ENCODE peak calls at places on chromosomes 3 and 15, in six cellular contexts. One of them, this sample, is unnamed.

GRCh38 chr3:172635588-172635987 is 75.3 kb downstream of the NCEH1 start:
- DNase-seq in adipocyte: no peak
- DNase-seq in BJ: no peak
- DNase-seq in fibroblast of mammary gland: peak; percentile 17
- DNase-seq in GM23338: no peak
- DNase-seq in CD8-positive, alpha-beta memory T cell: no peak
- DNase-seq in this sample: no peak

GRCh38 chr3:42709621-42710020 is 7.0 kb upstream of the HHATL start:
- DNase-seq in GM23338: no peak
- DNase-seq in CD8-positive, alpha-beta memory T cell: no peak
- DNase-seq in fibroblast of mammary gland: no peak
- DNase-seq in adipocyte: no peak
- DNase-seq in BJ: no peak
- DNase-seq in this sample: no peak

GRCh38 chr3:194053136-194053535 is 82.8 kb upstream of the HES1 start:
- DNase-seq in fibroblast of mammary gland: no peak
- DNase-seq in BJ: no peak
- DNase-seq in GM23338: no peak
- DNase-seq in adipocyte: no peak
- DNase-seq in CD8-positive, alpha-beta memory T cell: no peak
- DNase-seq in this sample: no peak

GRCh38 chr3:124557-125179 is 71.9 kb upstream of the CHL1 start:
- DNase-seq in GM23338: no peak
- DNase-seq in fibroblast of mammary gland: no peak
- DNase-seq in CD8-positive, alpha-beta memory T cell: no peak
- DNase-seq in adipocyte: no peak
- DNase-seq in BJ: no peak
- DNase-seq in this sample: no peak

GRCh38 chr15:91291673-91292072 is 191.6 kb downstream of the SV2B start:
- DNase-seq in CD8-positive, alpha-beta memory T cell: no peak
- DNase-seq in fibroblast of mammary gland: peak; percentile 49
- DNase-seq in GM23338: peak; percentile 67
- DNase-seq in adipocyte: no peak
- DNase-seq in BJ: no peak
- DNase-seq in this sample: no peak

GRCh38 chr3:194782767-194783404 is 97.2 kb downstream of the FAM43A start:
- DNase-seq in BJ: peak; percentile 69
- DNase-seq in GM23338: no peak
- DNase-seq in fibroblast of mammary gland: peak; percentile 75
- DNase-seq in adipocyte: peak; percentile 80
- DNase-seq in CD8-positive, alpha-beta memory T cell: no peak
- DNase-seq in this sample: no peak

GRCh38 chr3:156711113-156711512 is 36.7 kb downstream of the TIPARP start:
- DNase-seq in fibroblast of mammary gland: no peak
- DNase-seq in CD8-positive, alpha-beta memory T cell: no peak
- DNase-seq in BJ: no peak
- DNase-seq in adipocyte: no peak
- DNase-seq in GM23338: no peak
- DNase-seq in this sample: no peak

GRCh38 chr15:72116680-72117447 is 1.1 kb downstream of the MYO9A start:
- DNase-seq in fibroblast of mammary gland: peak; percentile 35
- DNase-seq in CD8-positive, alpha-beta memory T cell: no peak
- DNase-seq in adipocyte: peak; percentile 70
- DNase-seq in BJ: no peak
- DNase-seq in GM23338: peak; percentile 70
- DNase-seq in this sample: no peak

GRCh38 chr3:14147617-14148016 is 22.8 kb downstream of the TMEM43 start:
- DNase-seq in BJ: no peak
- DNase-seq in CD8-positive, alpha-beta memory T cell: no peak
- DNase-seq in adipocyte: no peak
- DNase-seq in fibroblast of mammary gland: no peak
- DNase-seq in GM23338: peak; percentile 38
- DNase-seq in this sample: no peak

GRCh38 chr3:47128110-47128509 is 35.8 kb downstream of the SETD2 start:
- DNase-seq in fibroblast of mammary gland: peak; percentile 20
- DNase-seq in adipocyte: no peak
- DNase-seq in GM23338: no peak
- DNase-seq in CD8-positive, alpha-beta memory T cell: no peak
- DNase-seq in BJ: peak; percentile 3
- DNase-seq in this sample: no peak

DNA sequence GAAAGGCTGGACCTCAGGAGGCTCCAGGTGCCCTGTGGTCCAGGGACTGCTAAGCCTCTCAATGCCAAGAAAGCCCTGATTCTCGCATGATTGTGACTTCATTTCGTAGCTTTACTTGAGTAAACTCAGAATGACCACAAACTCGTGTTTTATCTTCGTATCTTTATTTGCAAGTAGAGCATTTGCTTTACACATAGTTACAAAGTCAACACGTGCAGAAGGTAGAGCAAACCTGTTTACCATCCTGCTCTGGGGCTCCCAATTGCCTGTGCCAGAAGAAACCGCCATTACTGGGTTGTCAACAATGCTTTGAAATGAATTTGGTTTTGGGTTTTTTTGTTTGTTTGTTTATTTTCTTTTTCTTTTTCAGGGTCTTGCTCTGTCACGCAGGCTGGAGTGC is 5.8 kb upstream of the MESP1 start:
- DNase-seq in fibroblast of mammary gland: no peak
- DNase-seq in CD8-positive, alpha-beta memory T cell: no peak
- DNase-seq in adipocyte: no peak
- DNase-seq in BJ: no peak
- DNase-seq in GM23338: no peak
- DNase-seq in this sample: no peak
- H3K4me3 ChIP-seq in fibroblast of mammary gland: no peak overlapping the region
- H3K4me3 ChIP-seq in CD8-positive, alpha-beta memory T cell: no peak overlapping the region
- H3K4me3 ChIP-seq in adipocyte: no peak overlapping the region
- H3K4me3 ChIP-seq in BJ: no peak overlapping the region
- H3K4me3 ChIP-seq in GM23338: no peak overlapping the region
- H3K4me3 ChIP-seq in this sample: no peak overlapping the region

DNA sequence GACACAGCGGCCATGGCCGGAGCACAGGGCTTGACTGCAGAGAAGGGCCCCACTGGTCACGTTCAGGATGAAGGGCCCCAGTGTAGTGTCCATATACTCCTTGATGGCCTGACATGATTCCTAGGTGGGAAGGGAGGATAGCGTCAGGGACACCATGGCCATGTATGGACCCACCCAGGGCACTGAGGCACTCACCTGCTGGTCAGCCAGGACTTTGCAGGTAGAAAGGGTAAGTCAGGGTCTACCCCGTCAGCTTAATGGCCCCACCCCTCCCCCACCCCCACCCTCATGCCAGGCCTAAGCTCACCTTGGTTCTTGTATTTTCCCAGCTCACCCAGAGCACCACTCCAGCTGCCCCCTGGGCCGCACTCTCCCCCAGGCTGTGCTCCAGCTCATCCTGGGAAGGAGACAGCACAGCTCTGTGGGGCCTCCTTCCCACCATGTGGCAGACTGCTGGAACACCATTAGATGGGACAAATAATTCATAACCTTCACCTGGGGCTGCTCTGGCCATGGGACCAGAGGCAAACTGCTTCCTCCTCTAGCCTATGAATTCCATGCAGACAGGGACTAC is 1.6 kb upstream of the HYAL3 start:
- DNase-seq in fibroblast of mammary gland: no peak
- DNase-seq in CD8-positive, alpha-beta memory T cell: no peak
- DNase-seq in adipocyte: no peak
- DNase-seq in GM23338: no peak
- DNase-seq in BJ: no peak
- DNase-seq in this sample: no peak
- H3K4me3 ChIP-seq in fibroblast of mammary gland: no peak overlapping the region
- H3K4me3 ChIP-seq in CD8-positive, alpha-beta memory T cell: no peak overlapping the region
- H3K4me3 ChIP-seq in adipocyte: peak overlapping the region; percentile 80
- H3K4me3 ChIP-seq in GM23338: no peak overlapping the region
- H3K4me3 ChIP-seq in BJ: no peak overlapping the region
- H3K4me3 ChIP-seq in this sample: no peak overlapping the region

GRCh38 chr15:65517866-65518207 is 348 bp upstream of the DPP8 start:
- DNase-seq in fibroblast of mammary gland: peak; percentile 54
- DNase-seq in GM23338: no peak
- DNase-seq in adipocyte: no peak
- DNase-seq in CD8-positive, alpha-beta memory T cell: no peak
- DNase-seq in BJ: no peak
- DNase-seq in this sample: no peak
- H3K4me3 ChIP-seq in fibroblast of mammary gland: peak overlapping the region; percentile 83
- H3K4me3 ChIP-seq in GM23338: peak overlapping the region; percentile 99
- H3K4me3 ChIP-seq in adipocyte: peak overlapping the region; percentile 96
- H3K4me3 ChIP-seq in CD8-positive, alpha-beta memory T cell: peak overlapping the region; percentile 85
- H3K4me3 ChIP-seq in BJ: no peak overlapping the region
- H3K4me3 ChIP-seq in this sample: peak overlapping the region; percentile 23

DNA sequence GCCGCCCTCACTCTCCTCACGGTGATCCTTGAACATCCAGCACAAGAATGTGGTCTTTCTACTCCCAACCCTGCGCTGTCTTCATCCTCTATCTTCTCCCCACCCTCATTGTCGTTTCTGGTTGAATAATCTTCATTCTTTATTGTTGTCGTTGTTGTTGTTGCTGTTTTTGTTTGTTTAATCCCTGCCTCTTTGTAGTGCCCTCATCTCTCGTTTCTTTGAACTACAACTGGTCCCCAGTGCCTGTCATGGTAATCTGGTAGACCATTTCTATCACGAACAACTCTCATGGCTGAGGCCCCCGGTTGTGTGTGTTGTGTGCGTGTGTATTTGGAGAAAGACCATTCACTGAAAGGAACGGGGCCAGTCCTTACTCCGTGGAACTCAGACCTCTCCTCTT is 1.3 kb upstream of the MYO5A start:
- DNase-seq in BJ: no peak
- DNase-seq in CD8-positive, alpha-beta memory T cell: no peak
- DNase-seq in GM23338: no peak
- DNase-seq in fibroblast of mammary gland: no peak
- DNase-seq in adipocyte: no peak
- DNase-seq in this sample: no peak
- H3K4me3 ChIP-seq in BJ: no peak overlapping the region
- H3K4me3 ChIP-seq in CD8-positive, alpha-beta memory T cell: peak overlapping the region; percentile 83
- H3K4me3 ChIP-seq in GM23338: peak overlapping the region; percentile 93
- H3K4me3 ChIP-seq in fibroblast of mammary gland: peak overlapping the region; percentile 65
- H3K4me3 ChIP-seq in adipocyte: peak overlapping the region; percentile 85
- H3K4me3 ChIP-seq in this sample: peak overlapping the region; percentile 74

This sample was measured in AG04449.